ENCODE peak calls at places on chromosomes 12 and 14, in eight cellular contexts. J is fibroblast of lung; K is RKO; B is omental fat pad; Q is GM20000; U is activated CD4-positive, alpha-beta T cell treated with anti-CD3 and anti-CD28 coated beads, Interleukin-2, amount 50 U/mL, for 4 hours; H is HEK293T; D is mesothelial cell of epicardium. T is an unnamed sample.

GRCh38 chr12:80472912-80473500 is 29.0 kb downstream of the PTPRQ start:
- DNase-seq in J (peak; percentile 78), K (peak; percentile 56), B (no peak), Q (peak; percentile 15), U (no peak), H (peak; percentile 4), D (no peak), T (no peak)

GRCh38 chr12:75720807-75721206 is 209.4 kb upstream of the KRR1 start:
- DNase-seq in J (no peak), K (no peak), B (no peak), Q (no peak), U (no peak), H (peak; percentile 10), D (no peak), T (no peak)

GRCh38 chr12:3972576-3972975 is 99.4 kb upstream of the PARP11 start:
- DNase-seq in J (no peak), K (no peak), B (no peak), Q (no peak), U (no peak), H (no peak), D (no peak), T (no peak)

GRCh38 chr12:3201741-3202500 is 124.7 kb downstream of the TSPAN9 start:
- DNase-seq in J (no peak), K (no peak), B (no peak), Q (no peak), U (no peak), H (no peak), D (no peak), T (no peak)

GRCh38 chr14:53564870-53565269 is 391.8 kb downstream of the BMP4 start:
- DNase-seq in J (no peak), K (no peak), B (no peak), Q (no peak), U (no peak), H (no peak), D (no peak), T (no peak)

GRCh38 chr14:36663404-36664321 is 2.0 kb downstream of the PAX9 start:
- DNase-seq in J (peak; percentile 21), K (peak; percentile 17), B (no peak), Q (no peak), U (no peak), H (no peak), D (no peak), T (no peak)

GRCh38 chr12:52044284-52044983 is 6.8 kb upstream of the NR4A1 start:
- DNase-seq in J (peak; percentile 92), K (no peak), B (no peak), Q (no peak), U (no peak), H (no peak), D (no peak), T (no peak)

GRCh38 chr12:130333341-130333740 is 4.3 kb upstream of the PIWIL1 start:
- DNase-seq in J (no peak), K (no peak), B (no peak), Q (no peak), U (no peak), H (no peak), D (no peak), T (no peak)

GRCh38 chr14:69346710-69347109 is 51.4 kb downstream of the ERH start:
- DNase-seq in J (peak; percentile 6), K (no peak), B (no peak), Q (peak; percentile 42), U (no peak), H (peak; percentile 78), D (no peak), T (no peak)

GRCh38 chr12:131066886-131067490 is 113.3 kb downstream of the ADGRD1 start:
- DNase-seq in J (no peak), K (no peak), B (no peak), Q (no peak), U (no peak), H (no peak), D (no peak), T (peak; percentile 9)

GRCh38 chr12:81797100-81797499 is 38.0 kb upstream of the PPFIA2 start:
- DNase-seq in J (no peak), K (peak; percentile 42), B (no peak), Q (no peak), U (no peak), H (peak; percentile 19), D (no peak), T (no peak)

GRCh38 chr12:87953257-87953860 is 75.8 kb downstream of the C12orf50 start:
- DNase-seq in J (peak; percentile 53), K (peak; percentile 70), B (no peak), Q (peak; percentile 16), U (no peak), H (peak; percentile 26), D (no peak), T (no peak)

GRCh38 chr12:73159952-73160351 is 887.8 kb downstream of the TRHDE start:
- DNase-seq in J (no peak), K (no peak), B (no peak), Q (no peak), U (no peak), H (no peak), D (no peak), T (no peak)

GRCh38 chr14:92005019-92005418 is 34.8 kb downstream of the TRIP11 start:
- DNase-seq in J (no peak), K (no peak), B (no peak), Q (no peak), U (no peak), H (no peak), D (no peak), T (no peak)

GRCh38 chr14:98186140-98186539 is 1085.9 kb downstream of the BCL11B start:
- DNase-seq in J (peak; percentile 3), K (no peak), B (no peak), Q (no peak), U (no peak), H (no peak), D (no peak), T (no peak)

GRCh38 chr12:120539303-120539702 is 5.1 kb downstream of the RNF10 start:
- DNase-seq in J (peak; percentile 51), K (peak; percentile 82), B (no peak), Q (no peak), U (no peak), H (no peak), D (no peak), T (no peak)

GRCh38 chr12:43882578-43883178 is 46.8 kb downstream of the TMEM117 start:
- DNase-seq in J (peak; percentile 50), K (peak; percentile 78), B (no peak), Q (peak; percentile 44), U (peak; percentile 2), H (peak; percentile 46), D (no peak), T (no peak)

GRCh38 chr12:55057466-55057865 is 37.7 kb downstream of the NEUROD4 start:
- DNase-seq in J (no peak), K (no peak), B (no peak), Q (no peak), U (no peak), H (no peak), D (no peak), T (no peak)

GRCh38 chr12:100926669-100927248 is 132.2 kb downstream of the ANO4 start:
- DNase-seq in J (peak; percentile 35), K (peak; percentile 33), B (no peak), Q (no peak), U (no peak), H (peak; percentile 23), D (no peak), T (no peak)

GRCh38 chr12:104182621-104183378 is 32.8 kb upstream of the TXNRD1 start:
- DNase-seq in J (peak; percentile 66), K (no peak), B (no peak), Q (no peak), U (no peak), H (no peak), D (no peak), T (no peak)

GRCh38 chr12:118102070-118102469 is 1.7 kb downstream of the VSIG10 start:
- DNase-seq in J (peak; percentile 33), K (no peak), B (no peak), Q (no peak), U (no peak), H (no peak), D (no peak), T (no peak)

GRCh38 chr12:50351120-50352043 is 45.0 kb downstream of the FAM186A start:
- DNase-seq in J (no peak), K (no peak), B (no peak), Q (no peak), U (no peak), H (peak; percentile 21), D (no peak), T (no peak)

T was measured in activated B cell treated with CpG ODN at 0.5 μM for 24 hours.